ENCODE peak calls at places on chromosomes 1 and 21, in five cellular contexts. C is body of pancreas; D is central memory CD4-positive, alpha-beta T cell; H is memory B cell; L is fibroblast of mammary gland. Y is an unnamed sample.

GRCh38 chr1:23483327-23484252 is at the start of gene ASAP3:
- DNase-seq in D (peak), H (no peak), C (peak), L (peak), Y (no peak)

GRCh38 chr21:37159053-37159776 is 86.2 kb downstream of the TTC3 start:
- DNase-seq in L (no peak), C (no peak), H (no peak), D (no peak), Y (no peak)

GRCh38 chr1:37020653-37021277 is 13.6 kb downstream of the GRIK3 start:
- DNase-seq in H (no peak), L (no peak), D (no peak), C (no peak), Y (no peak)

GRCh38 chr1:22080184-22080583 is 27.7 kb downstream of the CDC42 start:
- DNase-seq in C (no peak), H (no peak), L (no peak), D (no peak), Y (no peak)

GRCh38 chr1:48223372-48224081 is 1.0 kb downstream of the SLC5A9 start:
- DNase-seq in L (no peak), C (peak), H (no peak), D (no peak), Y (no peak)

GRCh38 chr1:109928591-109929111 is 18.0 kb downstream of the CSF1 start:
- DNase-seq in D (no peak), H (no peak), C (peak), L (peak), Y (no peak)

GRCh38 chr1:116203192-116203723 is 92.1 kb downstream of the MAB21L3 start:
- DNase-seq in H (no peak), C (peak), L (no peak), D (no peak), Y (no peak)

GRCh38 chr1:158972841-158973240 is 36.9 kb upstream of the IFI16 start:
- DNase-seq in D (no peak), C (no peak), H (no peak), L (peak), Y (peak)

GRCh38 chr1:31927661-31927980 is 10.5 kb downstream of the PTP4A2 start:
- DNase-seq in H (no peak), L (no peak), C (no peak), D (no peak), Y (no peak)

GRCh38 chr1:107277022-107277421 is 136.2 kb downstream of the NTNG1 start:
- DNase-seq in H (peak), C (peak), L (peak), D (no peak), Y (peak)

GRCh38 chr1:78603206-78603605 is 17.0 kb upstream of the IFI44L start:
- DNase-seq in L (no peak), H (no peak), D (no peak), C (no peak), Y (no peak)

GRCh38 chr1:52159033-52159789 is 17.3 kb downstream of the ZFYVE9 start:
- DNase-seq in H (no peak), C (no peak), D (no peak), L (peak), Y (no peak)

GRCh38 chr1:154334647-154335350 is 9.5 kb downstream of the ATP8B2 start:
- DNase-seq in H (peak), L (peak), D (peak), C (peak), Y (peak)

GRCh38 chr1:42937141-42937696 is 21.4 kb downstream of the SLC2A1 start:
- DNase-seq in D (no peak), C (no peak), H (no peak), L (peak), Y (peak)

GRCh38 chr1:172537366-172537765 is 4.4 kb downstream of the SUCO start:
- DNase-seq in L (peak), C (no peak), H (no peak), D (no peak), Y (no peak)

GRCh38 chr1:242946206-242946605 is 308.9 kb downstream of the CEP170 start:
- DNase-seq in H (no peak), C (no peak), L (no peak), D (no peak), Y (no peak)

GRCh38 chr1:167767794-167768193 is 46.0 kb downstream of the MPZL1 start:
- DNase-seq in C (no peak), D (no peak), H (no peak), L (no peak), Y (no peak)

GRCh38 chr1:159168043-159168442 is 3.4 kb upstream of the CADM3 start:
- DNase-seq in L (no peak), H (no peak), D (no peak), C (no peak), Y (no peak)

GRCh38 chr1:2786329-2787162 is 14.9 kb downstream of the TTC34 start:
- DNase-seq in H (peak), C (peak), L (no peak), D (peak), Y (no peak)

GRCh38 chr1:178871551-178872320 is 859 bp upstream of the ANGPTL1 start:
- DNase-seq in C (no peak), D (no peak), H (no peak), L (no peak), Y (no peak)

GRCh38 chr1:212488436-212489283 is 55.9 kb downstream of the NENF start:
- DNase-seq in D (no peak), L (peak), H (no peak), C (peak), Y (peak)

GRCh38 chr1:226942392-226942791 is 2.3 kb downstream of the COQ8A start:
- DNase-seq in L (peak), D (no peak), C (no peak), H (no peak), Y (no peak)

GRCh38 chr1:101239095-101240040 is 2.5 kb downstream of the S1PR1 start:
- DNase-seq in C (no peak), L (no peak), H (no peak), D (peak), Y (no peak)

GRCh38 chr1:183776731-183777130 is 28.2 kb upstream of the RGL1 start:
- DNase-seq in C (no peak), D (no peak), H (no peak), L (peak), Y (no peak)

GRCh38 chr1:169874229-169874628 is 19.5 kb downstream of the SCYL3 start:
- DNase-seq in C (no peak), L (peak), H (no peak), D (no peak), Y (no peak)

GRCh38 chr1:228902781-228903572 is 167.7 kb downstream of the RHOU start:
- DNase-seq in D (no peak), L (peak), C (peak), H (no peak), Y (no peak)

GRCh38 chr1:206847337-206847834 is 18.0 kb upstream of the IL20 start:
- DNase-seq in D (no peak), H (no peak), L (no peak), C (peak), Y (no peak)

GRCh38 chr1:210496063-210496462 is 167.4 kb downstream of the HHAT start:
- DNase-seq in C (no peak), L (peak), H (no peak), D (no peak), Y (no peak)

GRCh38 chr1:184967045-184967444 is 7.3 kb downstream of the NIBAN1 start:
- DNase-seq in H (no peak), D (no peak), C (no peak), L (no peak), Y (no peak)

GRCh38 chr1:170114916-170115315 is 30.8 kb upstream of the NTMT2 start:
- DNase-seq in L (peak), C (no peak), H (no peak), D (no peak), Y (no peak)

GRCh38 chr1:20376171-20376570 is 85.5 kb downstream of the VWA5B1 start:
- DNase-seq in L (no peak), C (no peak), D (no peak), H (no peak), Y (no peak)

GRCh38 chr1:47249755-47250154 is 17.7 kb upstream of the TAL1 start:
- DNase-seq in H (no peak), L (no peak), D (no peak), C (no peak), Y (no peak)

GRCh38 chr1:155513300-155513926 is 49.2 kb downstream of the ASH1L start:
- DNase-seq in L (peak), H (no peak), D (no peak), C (no peak), Y (no peak)

GRCh38 chr1:218347316-218347712 is 2.2 kb downstream of the TGFB2 start:
- DNase-seq in L (no peak), D (no peak), C (no peak), H (no peak), Y (no peak)

GRCh38 chr1:59494145-59494824 is 197.4 kb downstream of the FGGY start:
- DNase-seq in D (no peak), C (no peak), L (peak), H (no peak), Y (no peak)